ENCODE peak calls at places on chromosomes 6 and 20, in seven cellular contexts. R, Q, T, U, M, K and E are unnamed samples.

GRCh38 chr20:54293526-54293925 is 85.6 kb downstream of the PFDN4 start:
- DNase-seq in R (no peak), Q (no peak), T (no peak), U (peak; percentile 27), M (no peak), K (peak; percentile 4), E (no peak)

GRCh38 chr6:30234361-30234760 is 21.2 kb upstream of the TRIM26 start:
- DNase-seq in R (peak; percentile 7), Q (no peak), T (no peak), U (no peak), M (no peak), K (peak; percentile 52), E (no peak)

GRCh38 chr20:19291024-19291817 is 78.8 kb downstream of the SLC24A3 start:
- DNase-seq in R (no peak), Q (no peak), T (no peak), U (no peak), M (no peak), K (no peak), E (no peak)

GRCh38 chr6:551405-551804 is 105.5 kb downstream of the HUS1B start:
- DNase-seq in R (peak; percentile 46), Q (peak; percentile 79), T (no peak), U (no peak), M (peak; percentile 70), K (peak; percentile 9), E (peak; percentile 50)

GRCh38 chr6:30391240-30391639 is 46.3 kb downstream of the RPP21 start:
- DNase-seq in R (no peak), Q (no peak), T (no peak), U (no peak), M (no peak), K (no peak), E (no peak)

GRCh38 chr6:136465766-136466303 is 84.4 kb downstream of the MAP7 start:
- DNase-seq in R (no peak), Q (no peak), T (no peak), U (no peak), M (no peak), K (no peak), E (no peak)

GRCh38 chr6:144710207-144710606 is 425.1 kb downstream of the UTRN start:
- DNase-seq in R (peak; percentile 12), Q (no peak), T (no peak), U (no peak), M (no peak), K (peak; percentile 89), E (no peak)

GRCh38 chr20:24164360-24164759 is 175.8 kb upstream of the GGTLC1 start:
- DNase-seq in R (peak; percentile 35), Q (peak; percentile 65), T (no peak), U (no peak), M (peak; percentile 38), K (no peak), E (peak; percentile 76)

GRCh38 chr6:999552-999951 is 306.6 kb upstream of the EXOC2 start:
- DNase-seq in R (no peak), Q (no peak), T (no peak), U (no peak), M (no peak), K (no peak), E (no peak)

GRCh38 chr20:2643708-2644107 is 8.7 kb upstream of the NOP56 start:
- DNase-seq in R (no peak), Q (no peak), T (no peak), U (no peak), M (no peak), K (no peak), E (no peak)

GRCh38 chr20:34993941-34994508 is 38.4 kb downstream of the MYH7B start:
- DNase-seq in R (no peak), Q (no peak), T (peak; percentile 65), U (no peak), M (no peak), K (no peak), E (no peak)

DNA sequence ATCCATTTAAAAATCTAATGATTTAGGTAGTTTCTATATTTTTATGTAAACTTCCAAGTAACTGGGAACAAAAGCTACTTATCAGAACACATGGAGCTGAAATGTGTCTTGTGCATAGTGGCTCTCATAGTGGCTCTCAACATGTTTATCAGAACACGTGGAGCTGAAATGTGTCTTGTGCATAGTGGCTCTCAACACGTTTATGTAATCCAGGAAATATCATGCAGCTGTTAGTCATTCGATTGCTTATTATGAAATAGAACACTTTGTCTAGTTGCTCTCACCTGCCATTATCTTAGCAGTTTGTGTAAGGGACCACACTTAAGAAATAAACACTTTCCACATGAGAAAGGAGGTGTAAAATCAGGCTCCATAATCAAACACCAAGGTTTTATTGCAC is 119.2 kb upstream of the ASCC3 start:
- DNase-seq in R (no peak), Q (no peak), T (no peak), U (no peak), M (no peak), K (no peak), E (no peak)
- TF ChIP-seq CTCF in R (no peak), Q (no peak), T (no peak), U (no peak), M (no peak), K (no peak), E (no peak)

DNA sequence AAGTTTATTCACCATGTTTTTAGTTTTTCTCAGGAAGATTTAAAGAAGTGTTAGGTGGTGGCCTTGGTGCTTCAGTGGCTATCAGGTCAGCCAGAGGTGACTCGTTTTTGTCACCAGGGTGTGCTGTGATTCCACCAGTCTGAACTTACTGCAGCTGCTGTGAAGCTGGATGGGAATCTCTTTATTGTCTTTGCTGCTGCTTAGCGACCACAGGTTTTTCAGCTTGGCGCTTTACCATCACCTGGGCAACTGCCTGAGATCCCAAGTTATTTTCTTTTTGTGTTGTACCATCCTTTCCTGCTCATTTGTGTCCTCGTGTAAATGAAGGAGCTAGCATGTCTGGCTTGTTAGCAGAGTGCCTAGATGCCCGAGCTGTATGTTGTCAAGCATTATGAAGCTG is 146.9 kb downstream of the MACROD2 start:
- DNase-seq in R (peak; percentile 11), Q (peak; percentile 84), T (no peak), U (peak; percentile 18), M (peak; percentile 85), K (peak; percentile 45), E (peak; percentile 67)
- TF ChIP-seq CTCF in R (peak; percentile 35), Q (peak; percentile 88), T (peak; percentile 28), U (peak; percentile 65), M (peak; percentile 84), K (peak; percentile 60), E (peak; percentile 30)

GRCh38 chr6:54262956-54263355 is 45.3 kb upstream of the TINAG start:
- DNase-seq in R (no peak), Q (no peak), T (no peak), U (no peak), M (no peak), K (no peak), E (no peak)

GRCh38 chr6:54264581-54265272 is 43.5 kb upstream of the TINAG start:
- DNase-seq in R (peak; percentile 56), Q (no peak), T (no peak), U (no peak), M (no peak), K (peak; percentile 22), E (no peak)

GRCh38 chr6:54262499-54262898 is 45.7 kb upstream of the TINAG start:
- DNase-seq in R (no peak), Q (no peak), T (no peak), U (no peak), M (peak; percentile 13), K (no peak), E (no peak)

GRCh38 chr6:54266400-54266923 is 41.8 kb upstream of the TINAG start:
- DNase-seq in R (peak; percentile 35), Q (peak; percentile 44), T (no peak), U (no peak), M (peak; percentile 23), K (no peak), E (peak; percentile 19)

GRCh38 chr6:54267798-54268197 is 40.4 kb upstream of the TINAG start:
- DNase-seq in R (peak; percentile 78), Q (no peak), T (no peak), U (no peak), M (peak; percentile 73), K (peak; percentile 39), E (peak; percentile 24)
- TF ChIP-seq CTCF in R (peak; percentile 68), Q (peak; percentile 69), T (no peak), U (peak; percentile 52), M (peak; percentile 70), K (peak; percentile 63), E (peak; percentile 32)

DNA sequence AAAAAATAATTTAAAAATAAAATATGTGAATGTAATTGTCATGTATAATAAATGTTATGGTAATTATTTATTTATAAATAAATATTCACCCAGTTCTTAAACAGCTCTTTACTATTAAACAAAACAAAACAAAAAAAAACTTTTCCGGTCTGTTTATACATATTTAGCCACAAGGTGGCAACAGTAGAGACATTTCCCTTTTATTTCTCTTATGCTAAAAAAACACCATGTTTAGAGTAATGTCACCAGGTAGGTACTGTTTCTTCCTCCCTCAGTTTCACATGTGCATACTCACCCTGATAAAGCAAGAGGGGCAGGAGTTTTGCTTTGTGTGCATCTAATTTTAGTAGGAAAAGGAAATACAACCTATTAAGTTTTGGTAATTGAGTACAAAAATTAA is 610.4 kb upstream of the IMPG1 start:
- DNase-seq in R (peak; percentile 6), Q (no peak), T (no peak), U (no peak), M (peak; percentile 13), K (no peak), E (no peak)
- TF ChIP-seq CTCF in R (peak; percentile 51), Q (peak; percentile 69), T (no peak), U (peak; percentile 52), M (peak; percentile 62), K (peak; percentile 58), E (peak; percentile 31)

GRCh38 chr6:167565388-167565787 is 240.5 kb downstream of the TTLL2 start:
- DNase-seq in R (no peak), Q (no peak), T (peak; percentile 45), U (no peak), M (no peak), K (no peak), E (no peak)

GRCh38 chr6:167565884-167566491 is 241.1 kb downstream of the TTLL2 start:
- DNase-seq in R (no peak), Q (no peak), T (peak; percentile 68), U (peak; percentile 52), M (peak; percentile 23), K (no peak), E (no peak)

GRCh38 chr6:167567142-167568033 is 242.5 kb downstream of the TTLL2 start:
- DNase-seq in R (no peak), Q (no peak), T (peak; percentile 51), U (no peak), M (no peak), K (no peak), E (no peak)

GRCh38 chr6:167568407-167569024 is 243.6 kb downstream of the TTLL2 start:
- DNase-seq in R (no peak), Q (no peak), T (peak; percentile 68), U (no peak), M (no peak), K (no peak), E (no peak)

GRCh38 chr6:167566711-167567141 is 241.8 kb downstream of the TTLL2 start:
- DNase-seq in R (no peak), Q (no peak), T (peak; percentile 70), U (no peak), M (no peak), K (no peak), E (no peak)
- TF ChIP-seq CTCF in R (no peak), Q (no peak), T (no peak), U (no peak), M (no peak), K (no peak), E (no peak)